ENCODE peak calls at places on chromosomes 4 and X, in four cellular contexts. L is lower leg skin, Y is tibial nerve, V is GM12891. E is an unnamed sample.

GRCh38 chr4:22678851-22679517 is 13.8 kb upstream of the GBA3 start:
- DNase-seq in L (no peak), V (no peak), Y (no peak), E (no peak)

GRCh38 chrX:10611441-10612090 is 8.8 kb downstream of the MID1 start:
- DNase-seq in V (no peak), L (no peak), Y (no peak), E (no peak)

GRCh38 chrX:1248381-1249061 is 20.1 kb upstream of the CSF2RA start:
- DNase-seq in L (no peak), V (no peak), Y (no peak), E (no peak)

GRCh38 chr4:12852338-12853307 is 631.5 kb downstream of the RAB28 start:
- DNase-seq in L (no peak), V (no peak), Y (no peak), E (no peak)

GRCh38 chr4:144734522-144734921 is 88.6 kb downstream of the HHIP start:
- DNase-seq in L (no peak), Y (no peak), V (no peak), E (peak; percentile 2)

GRCh38 chr4:38223801-38224236 is 263.6 kb downstream of the PTTG2 start:
- DNase-seq in Y (no peak), V (no peak), L (no peak), E (no peak)

GRCh38 chr4:89757154-89757723 is 79.7 kb downstream of the SNCA start:
- DNase-seq in Y (no peak), V (no peak), L (no peak), E (no peak)

GRCh38 chr4:19936471-19936870 is 315.2 kb upstream of the SLIT2 start:
- DNase-seq in Y (no peak), L (no peak), V (no peak), E (no peak)

GRCh38 chr4:139027771-139028170 is 12.2 kb downstream of the NOCT start:
- DNase-seq in Y (no peak), L (no peak), V (no peak), E (no peak)

GRCh38 chr4:5199912-5200311 is 148.6 kb downstream of the STK32B start:
- DNase-seq in V (no peak), Y (no peak), L (no peak), E (no peak)

GRCh38 chr4:6386091-6386490 is 86.3 kb downstream of the PPP2R2C start:
- DNase-seq in Y (no peak), V (no peak), L (no peak), E (no peak)

GRCh38 chr4:111991797-111992196 is 153.5 kb upstream of the FAM241A start:
- DNase-seq in V (no peak), L (no peak), Y (no peak), E (no peak)

GRCh38 chr4:183989471-183989870 is 84.4 kb downstream of the STOX2 start:
- DNase-seq in L (no peak), V (no peak), Y (no peak), E (no peak)

GRCh38 chr4:183987529-183987946 is 82.4 kb downstream of the STOX2 start:
- DNase-seq in Y (peak; percentile 25), L (peak; percentile 90), V (no peak), E (peak; percentile 46)

GRCh38 chr4:183988874-183989273 is 83.8 kb downstream of the STOX2 start:
- DNase-seq in L (no peak), Y (no peak), V (no peak), E (no peak)

GRCh38 chr4:183986645-183987528 is 81.8 kb downstream of the STOX2 start:
- DNase-seq in L (no peak), V (no peak), Y (no peak), E (no peak)

GRCh38 chr4:183987987-183988392 is 82.9 kb downstream of the STOX2 start:
- DNase-seq in L (no peak), V (no peak), Y (peak; percentile 40), E (peak; percentile 52)
- TF ChIP-seq POLR2A in L (no peak), V (no peak), Y (no peak), E (peak; percentile 57)

DNA sequence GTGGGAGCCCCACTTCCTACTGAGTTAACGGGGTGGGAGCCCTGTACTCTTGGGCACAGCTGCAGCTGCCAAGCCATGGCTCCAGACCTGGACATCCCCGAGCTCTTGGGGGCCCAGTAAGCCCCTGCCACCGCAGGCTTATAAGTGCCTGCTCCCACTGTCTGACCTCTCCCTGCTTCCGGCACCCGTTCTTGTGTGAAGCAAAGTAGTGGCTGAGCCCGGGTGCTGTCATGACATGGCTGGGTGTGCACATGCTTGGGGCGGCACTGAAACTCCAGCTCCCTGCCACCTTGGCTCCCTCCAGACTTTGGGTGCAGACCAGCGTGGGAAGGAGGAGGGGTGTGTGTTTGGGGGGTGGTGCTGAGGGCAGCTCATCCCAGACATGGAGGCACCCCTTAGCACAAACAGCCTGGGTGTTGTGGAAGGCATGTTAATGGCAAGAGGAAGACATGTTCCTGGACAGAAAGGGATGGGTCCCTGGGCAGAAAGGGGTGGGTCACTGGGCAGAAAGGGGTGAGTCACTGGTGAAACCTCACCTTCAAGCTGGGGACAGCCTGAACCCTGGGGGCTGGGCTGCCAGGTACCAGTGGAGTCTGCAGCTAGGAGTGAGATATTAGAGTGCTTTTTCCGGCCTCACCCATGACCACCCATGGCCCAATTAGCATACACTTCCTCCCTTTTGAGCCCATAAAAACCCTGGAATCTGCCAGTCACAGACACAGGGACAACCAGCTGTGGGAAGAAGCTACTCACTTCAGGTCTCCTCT is 1981.4 kb upstream of the IGFBP7 start:
- DNase-seq in Y (no peak), L (no peak), V (no peak), E (no peak)
- TF ChIP-seq POLR2A in Y (no peak), L (no peak), V (no peak), E (no peak)

DNA sequence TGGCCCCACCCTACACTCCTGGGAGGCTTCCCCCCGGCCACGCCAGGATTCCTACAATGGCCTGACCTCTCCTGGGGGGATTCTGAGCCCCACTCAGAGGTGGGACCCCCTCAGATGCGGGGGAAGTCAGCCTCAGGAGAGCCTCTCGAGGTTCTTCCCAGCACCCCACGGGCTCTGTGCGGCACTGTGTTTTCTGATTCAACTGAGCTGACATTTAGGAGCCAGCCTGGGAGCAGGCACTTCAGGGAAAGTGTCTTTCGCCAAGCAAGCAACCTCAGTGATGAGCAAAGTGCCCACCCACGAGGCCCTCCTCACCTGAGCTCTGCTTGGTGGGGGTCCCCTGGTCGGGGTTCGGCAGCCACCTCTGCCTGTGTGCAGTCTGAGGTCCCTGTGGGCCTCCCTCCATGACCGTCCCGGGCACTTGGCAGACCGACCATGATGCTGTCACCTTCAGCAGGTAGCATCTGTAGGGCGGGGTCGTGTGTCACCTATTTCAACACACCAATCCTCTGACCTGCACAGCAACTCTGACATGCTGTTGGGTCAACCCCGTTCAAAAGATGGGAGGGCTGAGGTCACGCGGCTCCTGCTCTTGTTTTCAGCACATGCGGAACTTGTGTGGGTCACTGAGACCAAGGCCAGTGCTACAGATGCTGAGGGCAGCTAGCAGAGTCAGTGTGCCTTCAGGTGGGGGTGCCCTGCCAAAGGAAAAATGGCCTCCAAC is 46.2 kb downstream of the ADRA2C start:
- DNase-seq in Y (no peak), V (no peak), L (no peak), E (no peak)
- TF ChIP-seq POLR2A in Y (no peak), V (no peak), L (no peak), E (no peak)

GRCh38 chr4:16225681-16225995 is 633 bp downstream of the TAPT1 start:
- DNase-seq in V (no peak), Y (no peak), L (no peak), E (no peak)

GRCh38 chr4:16225139-16225538 is 1.1 kb downstream of the TAPT1 start:
- DNase-seq in Y (no peak), L (no peak), V (no peak), E (no peak)

GRCh38 chr4:16225996-16226815 is at the start of gene TAPT1:
- DNase-seq in L (peak; percentile 94), V (peak; percentile 69), Y (peak; percentile 61), E (peak; percentile 23)

GRCh38 chr4:16227462-16227868 is 1.2 kb upstream of the TAPT1 start:
- DNase-seq in V (no peak), Y (no peak), L (peak; percentile 88), E (no peak)

GRCh38 chr4:16226816-16227461 is 668 bp upstream of the TAPT1 start:
- DNase-seq in L (peak; percentile 93), Y (peak; percentile 25), V (peak; percentile 23), E (no peak)
- TF ChIP-seq POLR2A in L (no peak), Y (no peak), V (no peak), E (no peak)

GRCh38 chr4:143186634-143187033 is 1.9 kb downstream of the USP38 start:
- DNase-seq in Y (no peak), V (no peak), L (no peak), E (no peak)
- TF ChIP-seq POLR2A in Y (no peak), V (no peak), L (no peak), E (no peak)

GRCh38 chrX:134971926-134972325 is 18.9 kb upstream of the SMIM10 start:
- DNase-seq in Y (no peak), V (no peak), L (no peak), E (no peak)
- TF ChIP-seq POLR2A in Y (no peak), V (no peak), L (no peak), E (no peak)

GRCh38 chr4:154609532-154609931 is 2.9 kb downstream of the FGG start:
- DNase-seq in L (no peak), V (no peak), Y (no peak), E (no peak)

GRCh38 chr4:154611833-154612232 is 623 bp downstream of the FGG start:
- DNase-seq in V (no peak), L (no peak), Y (no peak), E (no peak)

GRCh38 chr4:154614306-154614705 is 1.9 kb upstream of the FGG start:
- DNase-seq in V (no peak), Y (no peak), L (no peak), E (no peak)

GRCh38 chr4:154615211-154615610 is 2.8 kb upstream of the FGG start:
- DNase-seq in V (no peak), Y (no peak), L (no peak), E (no peak)

DNA sequence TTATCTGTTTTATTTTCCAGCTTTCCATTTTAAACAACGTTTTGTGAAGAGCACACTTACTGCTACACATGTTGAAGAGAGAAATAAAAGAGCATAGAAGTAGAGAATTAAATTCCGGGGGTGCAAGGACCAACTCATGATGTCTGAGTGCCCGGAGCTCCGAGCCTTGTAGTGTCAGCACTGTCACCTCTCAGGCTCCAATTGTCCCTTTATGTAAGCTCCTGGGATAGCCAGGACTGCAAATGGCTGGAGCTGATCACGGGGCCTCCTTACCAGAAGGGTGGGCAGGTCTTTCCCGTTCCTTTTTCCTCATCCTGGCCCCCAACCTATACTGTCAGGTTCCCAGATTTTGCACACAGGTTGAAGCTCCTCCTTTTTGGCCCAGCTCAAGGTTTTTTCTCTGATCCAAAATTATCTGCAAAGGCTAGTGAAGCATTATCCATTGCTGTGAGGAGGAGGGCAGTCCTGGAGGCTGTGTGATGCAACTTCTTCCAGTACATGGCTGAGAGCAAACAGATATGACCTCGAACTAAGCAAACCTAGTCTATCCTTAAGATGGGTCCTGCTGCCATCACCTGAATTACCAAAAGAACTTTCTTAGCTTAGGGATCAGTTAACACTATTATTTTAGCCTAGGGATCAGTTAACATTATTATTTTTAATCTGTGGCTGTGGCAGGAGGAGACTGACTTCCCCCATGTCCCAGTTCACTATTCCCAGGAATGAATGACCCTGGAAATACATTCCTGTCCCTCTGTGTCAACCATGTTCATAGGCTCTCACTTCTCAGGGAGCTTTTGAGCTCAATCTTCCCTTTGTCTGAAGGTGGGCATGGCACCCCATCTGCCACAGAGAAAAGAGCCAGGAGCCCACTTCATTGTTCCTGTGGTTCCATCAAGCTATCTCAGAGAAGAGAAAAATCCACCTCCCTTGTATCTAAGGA is at the start of gene FGG:
- DNase-seq in L (no peak), V (no peak), Y (no peak), E (no peak)
- TF ChIP-seq POLR2A in L (no peak), V (no peak), Y (no peak), E (no peak)

E was measured in H54.